ENCODE peak calls at places on chromosomes 16 and 17, in five cellular contexts. One of them, this sample, is unnamed.

GRCh38 chr16:46853713-46854443 is 22.9 kb upstream of the C16orf87 start:
- ATAC-seq in A549: peak; percentile 91
- ATAC-seq in upper lobe of left lung: peak; percentile 85
- ATAC-seq in K562: peak; percentile 92
- ATAC-seq in HepG2: peak; percentile 86
- ATAC-seq in this sample: peak; percentile 67

GRCh38 chr17:50835563-50836231 is at the start of gene WFIKKN2:
- ATAC-seq in HepG2: peak; percentile 18
- ATAC-seq in K562: peak; percentile 59
- ATAC-seq in A549: peak; percentile 35
- ATAC-seq in upper lobe of left lung: no peak
- ATAC-seq in this sample: no peak

GRCh38 chr17:27760069-27760885 is 40.1 kb downstream of the NOS2 start:
- ATAC-seq in upper lobe of left lung: peak; percentile 67
- ATAC-seq in K562: peak; percentile 86
- ATAC-seq in A549: peak; percentile 82
- ATAC-seq in HepG2: peak; percentile 79
- ATAC-seq in this sample: no peak

GRCh38 chr16:80300456-80300855 is 240.3 kb upstream of the DYNLRB2 start:
- ATAC-seq in K562: no peak
- ATAC-seq in HepG2: no peak
- ATAC-seq in A549: peak; percentile 23
- ATAC-seq in upper lobe of left lung: no peak
- ATAC-seq in this sample: no peak

GRCh38 chr17:50640701-50641338 is 6.1 kb downstream of the ABCC3 start:
- ATAC-seq in upper lobe of left lung: peak; percentile 51
- ATAC-seq in HepG2: peak; percentile 38
- ATAC-seq in K562: peak; percentile 72
- ATAC-seq in A549: no peak
- ATAC-seq in this sample: peak; percentile 32

GRCh38 chr16:30350134-30350871 is 4.8 kb downstream of the CD2BP2 start:
- ATAC-seq in A549: no peak
- ATAC-seq in HepG2: no peak
- ATAC-seq in upper lobe of left lung: no peak
- ATAC-seq in K562: no peak
- ATAC-seq in this sample: no peak

GRCh38 chr17:4562000-4562969 is 1.9 kb upstream of the GGT6 start:
- ATAC-seq in upper lobe of left lung: no peak
- ATAC-seq in HepG2: no peak
- ATAC-seq in K562: no peak
- ATAC-seq in A549: no peak
- ATAC-seq in this sample: no peak

GRCh38 chr17:45030733-45031132 is 20.7 kb downstream of the DCAKD start:
- ATAC-seq in upper lobe of left lung: no peak
- ATAC-seq in K562: no peak
- ATAC-seq in HepG2: peak; percentile 90
- ATAC-seq in A549: no peak
- ATAC-seq in this sample: no peak

GRCh38 chr17:42937712-42938596 is 26.3 kb downstream of the AARSD1 start:
- ATAC-seq in upper lobe of left lung: peak; percentile 72
- ATAC-seq in K562: peak; percentile 96
- ATAC-seq in HepG2: peak; percentile 88
- ATAC-seq in A549: peak; percentile 96
- ATAC-seq in this sample: peak; percentile 48

GRCh38 chr17:35214192-35214591 is 20.0 kb upstream of the SLC35G3 start:
- ATAC-seq in HepG2: no peak
- ATAC-seq in A549: no peak
- ATAC-seq in K562: no peak
- ATAC-seq in upper lobe of left lung: no peak
- ATAC-seq in this sample: no peak

GRCh38 chr17:32161506-32162365 is 19.4 kb downstream of the RHOT1 start:
- ATAC-seq in HepG2: no peak
- ATAC-seq in K562: no peak
- ATAC-seq in A549: peak; percentile 43
- ATAC-seq in upper lobe of left lung: no peak
- ATAC-seq in this sample: no peak

GRCh38 chr17:71378741-71379140 is 742.1 kb upstream of the SOX9 start:
- ATAC-seq in A549: no peak
- ATAC-seq in upper lobe of left lung: no peak
- ATAC-seq in HepG2: peak; percentile 45
- ATAC-seq in K562: no peak
- ATAC-seq in this sample: no peak

GRCh38 chr17:65576939-65577338 is 15.5 kb upstream of the AXIN2 start:
- ATAC-seq in HepG2: no peak
- ATAC-seq in K562: peak; percentile 45
- ATAC-seq in A549: peak; percentile 41
- ATAC-seq in upper lobe of left lung: no peak
- ATAC-seq in this sample: no peak

GRCh38 chr16:84524346-84524920 is 20.0 kb upstream of the MEAK7 start:
- ATAC-seq in A549: no peak
- ATAC-seq in K562: peak; percentile 38
- ATAC-seq in HepG2: no peak
- ATAC-seq in upper lobe of left lung: no peak
- ATAC-seq in this sample: no peak

GRCh38 chr17:34645636-34646035 is 66.3 kb downstream of the TMEM132E start:
- ATAC-seq in A549: no peak
- ATAC-seq in K562: no peak
- ATAC-seq in HepG2: no peak
- ATAC-seq in upper lobe of left lung: no peak
- ATAC-seq in this sample: no peak

GRCh38 chr17:74825003-74825627 is 34.6 kb downstream of the GRIN2C start:
- ATAC-seq in HepG2: no peak
- ATAC-seq in K562: no peak
- ATAC-seq in upper lobe of left lung: no peak
- ATAC-seq in A549: no peak
- ATAC-seq in this sample: no peak

GRCh38 chr17:77772899-77773358 is 185.6 kb upstream of the TNRC6C start:
- ATAC-seq in K562: peak; percentile 11
- ATAC-seq in upper lobe of left lung: peak; percentile 10
- ATAC-seq in A549: peak; percentile 53
- ATAC-seq in HepG2: peak; percentile 49
- ATAC-seq in this sample: peak; percentile 21

GRCh38 chr17:17204041-17204591 is 2.0 kb downstream of the PLD6 start:
- ATAC-seq in HepG2: no peak
- ATAC-seq in A549: no peak
- ATAC-seq in upper lobe of left lung: no peak
- ATAC-seq in K562: no peak
- ATAC-seq in this sample: peak; percentile 33

GRCh38 chr16:75532142-75532765 is 3.7 kb downstream of the CHST5 start:
- ATAC-seq in K562: no peak
- ATAC-seq in HepG2: no peak
- ATAC-seq in upper lobe of left lung: no peak
- ATAC-seq in A549: no peak
- ATAC-seq in this sample: no peak

GRCh38 chr16:57977418-57978069 is 6.6 kb upstream of the CNGB1 start:
- ATAC-seq in HepG2: peak; percentile 88
- ATAC-seq in upper lobe of left lung: no peak
- ATAC-seq in K562: peak; percentile 14
- ATAC-seq in A549: peak; percentile 92
- ATAC-seq in this sample: no peak

GRCh38 chr17:33242725-33243124 is 50.4 kb downstream of the ASIC2 start:
- ATAC-seq in HepG2: no peak
- ATAC-seq in K562: no peak
- ATAC-seq in upper lobe of left lung: no peak
- ATAC-seq in A549: no peak
- ATAC-seq in this sample: no peak

GRCh38 chr17:78014651-78015050 is 56.1 kb downstream of the TNRC6C start:
- ATAC-seq in upper lobe of left lung: no peak
- ATAC-seq in K562: no peak
- ATAC-seq in A549: no peak
- ATAC-seq in HepG2: no peak
- ATAC-seq in this sample: no peak

GRCh38 chr16:50166511-50167500 is 13.7 kb downstream of the TENT4B start:
- ATAC-seq in K562: peak; percentile 44
- ATAC-seq in HepG2: peak; percentile 80
- ATAC-seq in A549: peak; percentile 55
- ATAC-seq in upper lobe of left lung: no peak
- ATAC-seq in this sample: no peak

GRCh38 chr17:16241906-16242399 is 24.9 kb downstream of the PIGL start:
- ATAC-seq in A549: no peak
- ATAC-seq in upper lobe of left lung: no peak
- ATAC-seq in HepG2: no peak
- ATAC-seq in K562: no peak
- ATAC-seq in this sample: no peak

GRCh38 chr17:4786111-4786491 is at the start of gene VMO1:
- ATAC-seq in A549: no peak
- ATAC-seq in upper lobe of left lung: no peak
- ATAC-seq in HepG2: no peak
- ATAC-seq in K562: no peak
- ATAC-seq in this sample: no peak

GRCh38 chr17:4554441-4554996 is 665 bp downstream of the MYBBP1A start:
- ATAC-seq in upper lobe of left lung: no peak
- ATAC-seq in K562: peak; percentile 15
- ATAC-seq in A549: peak; percentile 18
- ATAC-seq in HepG2: peak; percentile 6
- ATAC-seq in this sample: no peak

GRCh38 chr16:79419148-79419547 is 181.4 kb downstream of the MAF start:
- ATAC-seq in A549: no peak
- ATAC-seq in upper lobe of left lung: peak; percentile 61
- ATAC-seq in K562: no peak
- ATAC-seq in HepG2: no peak
- ATAC-seq in this sample: no peak

GRCh38 chr17:57925361-57925990 is 29.7 kb downstream of the CUEDC1 start:
- ATAC-seq in upper lobe of left lung: no peak
- ATAC-seq in A549: no peak
- ATAC-seq in K562: no peak
- ATAC-seq in HepG2: no peak
- ATAC-seq in this sample: no peak

GRCh38 chr16:75402174-75402820 is 31.0 kb downstream of the CFDP1 start:
- ATAC-seq in A549: no peak
- ATAC-seq in HepG2: no peak
- ATAC-seq in upper lobe of left lung: peak; percentile 70
- ATAC-seq in K562: no peak
- ATAC-seq in this sample: peak; percentile 74

GRCh38 chr16:23966577-23966976 is 130.8 kb downstream of the PRKCB start:
- ATAC-seq in upper lobe of left lung: no peak
- ATAC-seq in A549: no peak
- ATAC-seq in K562: no peak
- ATAC-seq in HepG2: no peak
- ATAC-seq in this sample: no peak

GRCh38 chr17:16040710-16041251 is 41.2 kb downstream of the TTC19 start:
- ATAC-seq in HepG2: peak; percentile 96
- ATAC-seq in K562: no peak
- ATAC-seq in A549: no peak
- ATAC-seq in upper lobe of left lung: peak; percentile 47
- ATAC-seq in this sample: no peak

GRCh38 chr17:13694934-13695333 is 93.2 kb upstream of the HS3ST3A1 start:
- ATAC-seq in HepG2: no peak
- ATAC-seq in upper lobe of left lung: no peak
- ATAC-seq in A549: no peak
- ATAC-seq in K562: no peak
- ATAC-seq in this sample: no peak
- TF ChIP-seq EP300 in HepG2: no peak
- TF ChIP-seq EP300 in upper lobe of left lung: no peak
- TF ChIP-seq EP300 in A549: no peak
- TF ChIP-seq EP300 in K562: no peak
- TF ChIP-seq EP300 in this sample: no peak

DNA sequence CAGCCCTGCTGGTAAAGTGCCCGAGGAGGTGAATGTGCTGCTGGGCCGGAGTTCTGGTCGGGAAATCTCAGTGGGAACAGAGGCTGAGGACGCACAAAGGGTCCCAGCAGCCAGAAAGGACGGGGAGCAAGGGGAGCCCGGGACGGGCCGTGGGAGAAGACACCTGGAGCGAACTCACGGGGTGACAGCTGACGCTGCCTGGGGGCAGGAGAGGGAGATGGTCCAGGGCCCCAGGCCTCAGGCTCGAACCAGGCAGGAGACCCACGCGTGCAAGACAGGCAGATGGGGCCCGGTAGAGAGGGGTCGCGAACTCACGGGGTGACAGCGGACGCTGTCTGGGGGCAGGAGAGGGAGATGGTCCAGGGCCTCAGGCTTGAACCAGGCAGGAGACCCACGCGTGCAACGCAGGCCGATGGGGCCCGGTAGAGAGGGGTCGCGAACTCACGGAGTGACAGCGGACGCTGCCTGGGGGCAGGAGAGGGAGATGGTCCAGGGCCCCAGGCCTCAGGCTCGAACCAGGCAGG is 72.9 kb downstream of the METRNL start:
- ATAC-seq in HepG2: peak; percentile 3
- ATAC-seq in upper lobe of left lung: no peak
- ATAC-seq in K562: no peak
- ATAC-seq in A549: no peak
- ATAC-seq in this sample: no peak
- H3K9me3 ChIP-seq in HepG2: no peaks in the 10 kb centered on the region
- H3K9me3 ChIP-seq in upper lobe of left lung: no peaks in the 10 kb centered on the region
- H3K9me3 ChIP-seq in K562: no peaks in the 10 kb centered on the region
- H3K9me3 ChIP-seq in A549: no peaks in the 10 kb centered on the region
- H3K9me3 ChIP-seq in this sample: no peaks in the 10 kb centered on the region

DNA sequence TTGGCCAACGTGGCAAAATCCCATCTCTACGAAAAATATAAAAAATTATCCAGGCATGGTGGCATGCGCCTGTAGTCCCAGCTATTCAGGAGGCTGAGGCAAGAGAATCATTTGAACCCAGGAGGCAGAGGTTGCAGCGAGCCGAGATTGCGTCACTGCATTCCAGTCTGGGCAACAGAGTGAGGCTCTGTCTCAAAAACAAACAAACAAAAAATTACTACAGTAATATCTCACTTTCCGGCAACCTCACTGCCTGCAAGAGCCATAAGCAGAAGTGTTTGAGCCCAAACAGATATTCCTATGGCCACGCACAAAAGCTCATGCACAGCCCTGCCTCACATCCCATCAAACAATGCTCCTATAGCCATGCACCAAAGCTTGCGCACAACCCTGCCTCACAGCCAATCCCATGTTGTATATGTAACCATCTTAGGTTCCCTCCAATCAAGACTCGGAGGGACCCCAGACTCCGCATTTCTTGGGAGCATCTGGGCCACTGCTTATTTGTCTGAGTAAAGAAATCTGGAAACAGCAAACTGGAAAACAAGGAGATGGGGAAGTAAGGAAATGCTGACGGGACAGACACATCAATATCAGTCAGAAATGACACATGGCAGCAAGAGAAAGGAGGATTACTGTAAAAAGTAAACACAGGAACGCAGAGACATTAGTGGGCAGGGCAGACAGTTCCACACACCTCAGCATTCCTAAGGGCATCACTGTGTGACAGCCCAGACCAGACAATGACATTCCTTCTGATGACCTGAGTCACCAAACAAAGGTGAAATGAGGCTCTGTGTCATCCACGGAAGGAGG is 37.1 kb downstream of the TK2 start:
- ATAC-seq in upper lobe of left lung: peak; percentile 0
- ATAC-seq in A549: peak; percentile 7
- ATAC-seq in K562: no peak
- ATAC-seq in HepG2: peak; percentile 50
- ATAC-seq in this sample: no peak
- TF ChIP-seq EP300 in upper lobe of left lung: no peak
- TF ChIP-seq EP300 in A549: peak; percentile 66
- TF ChIP-seq EP300 in K562: no peak
- TF ChIP-seq EP300 in HepG2: peak; percentile 60
- TF ChIP-seq EP300 in this sample: no peak

GRCh38 chr16:35449663-35450062 is 1990.3 kb downstream of the TP53TG3F start:
- ATAC-seq in HepG2: no peak
- ATAC-seq in A549: no peak
- ATAC-seq in K562: no peak
- ATAC-seq in upper lobe of left lung: no peak
- ATAC-seq in this sample: no peak

GRCh38 chr16:35452471-35452870 is 1993.1 kb downstream of the TP53TG3F start:
- ATAC-seq in A549: no peak
- ATAC-seq in K562: no peak
- ATAC-seq in upper lobe of left lung: no peak
- ATAC-seq in HepG2: no peak
- ATAC-seq in this sample: no peak

GRCh38 chr16:35447010-35447558 is 1987.7 kb downstream of the TP53TG3F start:
- ATAC-seq in HepG2: no peak
- ATAC-seq in A549: no peak
- ATAC-seq in upper lobe of left lung: no peak
- ATAC-seq in K562: no peak
- ATAC-seq in this sample: no peak

GRCh38 chr16:35450648-35451047 is 1991.2 kb downstream of the TP53TG3F start:
- ATAC-seq in HepG2: no peak
- ATAC-seq in upper lobe of left lung: no peak
- ATAC-seq in K562: no peak
- ATAC-seq in A549: no peak
- ATAC-seq in this sample: no peak
- H3K9me3 ChIP-seq in HepG2: peaks cover 100% of the 10 kb centered on the region
- H3K9me3 ChIP-seq in upper lobe of left lung: no peaks in the 10 kb centered on the region
- H3K9me3 ChIP-seq in K562: no peaks in the 10 kb centered on the region
- H3K9me3 ChIP-seq in A549: peaks cover 9% of the 10 kb centered on the region
- H3K9me3 ChIP-seq in this sample: no peaks in the 10 kb centered on the region

This sample was measured in gastroesophageal sphincter.